ENCODE peak calls at places on chromosomes 2 and 18, in ten cellular contexts. One of them, this sample, is unnamed.

GRCh38 chr18:8217041-8217564 is 392.1 kb upstream of the RAB12 start:
- DNase-seq in foreskin fibroblast: no peak
- DNase-seq in memory B cell: no peak
- DNase-seq in HTR-8/SVneo: no peak
- DNase-seq in stimulated activated naive CD4-positive, alpha-beta T cell: no peak
- DNase-seq in PC-9: no peak
- DNase-seq in H54: no peak
- DNase-seq in heart right ventricle: no peak
- DNase-seq in Kasumi-1: no peak
- DNase-seq in H7: peak; percentile 36
- DNase-seq in this sample: peak; percentile 10

GRCh38 chr2:235217814-235218213 is 266.0 kb downstream of the SH3BP4 start:
- DNase-seq in H7: no peak
- DNase-seq in memory B cell: no peak
- DNase-seq in heart right ventricle: no peak
- DNase-seq in PC-9: no peak
- DNase-seq in Kasumi-1: no peak
- DNase-seq in stimulated activated naive CD4-positive, alpha-beta T cell: no peak
- DNase-seq in H54: no peak
- DNase-seq in foreskin fibroblast: no peak
- DNase-seq in HTR-8/SVneo: no peak
- DNase-seq in this sample: peak; percentile 15

GRCh38 chr18:36833120-36833519 is 4.2 kb downstream of the KIAA1328 start:
- DNase-seq in PC-9: no peak
- DNase-seq in stimulated activated naive CD4-positive, alpha-beta T cell: no peak
- DNase-seq in HTR-8/SVneo: no peak
- DNase-seq in foreskin fibroblast: no peak
- DNase-seq in H54: no peak
- DNase-seq in memory B cell: no peak
- DNase-seq in heart right ventricle: no peak
- DNase-seq in H7: no peak
- DNase-seq in Kasumi-1: no peak
- DNase-seq in this sample: no peak

GRCh38 chr2:101380376-101380775 is 6.9 kb downstream of the CREG2 start:
- DNase-seq in heart right ventricle: peak; percentile 43
- DNase-seq in stimulated activated naive CD4-positive, alpha-beta T cell: no peak
- DNase-seq in Kasumi-1: peak; percentile 30
- DNase-seq in H54: peak; percentile 92
- DNase-seq in memory B cell: no peak
- DNase-seq in PC-9: no peak
- DNase-seq in foreskin fibroblast: peak; percentile 71
- DNase-seq in H7: no peak
- DNase-seq in HTR-8/SVneo: peak; percentile 76
- DNase-seq in this sample: peak; percentile 94

GRCh38 chr18:54740146-54740844 is 88.0 kb upstream of the RAB27B start:
- DNase-seq in H54: no peak
- DNase-seq in H7: no peak
- DNase-seq in heart right ventricle: no peak
- DNase-seq in stimulated activated naive CD4-positive, alpha-beta T cell: no peak
- DNase-seq in PC-9: no peak
- DNase-seq in HTR-8/SVneo: peak; percentile 8
- DNase-seq in foreskin fibroblast: peak; percentile 65
- DNase-seq in memory B cell: no peak
- DNase-seq in Kasumi-1: no peak
- DNase-seq in this sample: peak; percentile 49

GRCh38 chr18:68796936-68797690 is 767 bp upstream of the CCDC102B start:
- DNase-seq in heart right ventricle: peak; percentile 14
- DNase-seq in HTR-8/SVneo: no peak
- DNase-seq in H54: no peak
- DNase-seq in H7: peak; percentile 6
- DNase-seq in memory B cell: no peak
- DNase-seq in stimulated activated naive CD4-positive, alpha-beta T cell: no peak
- DNase-seq in Kasumi-1: no peak
- DNase-seq in foreskin fibroblast: peak; percentile 82
- DNase-seq in PC-9: no peak
- DNase-seq in this sample: peak; percentile 95

GRCh38 chr2:98090951-98091350 is 4.0 kb downstream of the VWA3B start:
- DNase-seq in heart right ventricle: no peak
- DNase-seq in memory B cell: no peak
- DNase-seq in foreskin fibroblast: no peak
- DNase-seq in H7: no peak
- DNase-seq in stimulated activated naive CD4-positive, alpha-beta T cell: no peak
- DNase-seq in H54: no peak
- DNase-seq in HTR-8/SVneo: no peak
- DNase-seq in PC-9: no peak
- DNase-seq in Kasumi-1: no peak
- DNase-seq in this sample: no peak

GRCh38 chr2:173136614-173137013 is 61.0 kb downstream of the MAP3K20 start:
- DNase-seq in stimulated activated naive CD4-positive, alpha-beta T cell: no peak
- DNase-seq in PC-9: no peak
- DNase-seq in memory B cell: no peak
- DNase-seq in heart right ventricle: no peak
- DNase-seq in H7: no peak
- DNase-seq in HTR-8/SVneo: no peak
- DNase-seq in foreskin fibroblast: no peak
- DNase-seq in Kasumi-1: no peak
- DNase-seq in H54: no peak
- DNase-seq in this sample: no peak

GRCh38 chr2:151771599-151772358 is 37.5 kb upstream of the NEB start:
- DNase-seq in memory B cell: peak; percentile 62
- DNase-seq in stimulated activated naive CD4-positive, alpha-beta T cell: no peak
- DNase-seq in H54: no peak
- DNase-seq in foreskin fibroblast: peak; percentile 84
- DNase-seq in Kasumi-1: no peak
- DNase-seq in heart right ventricle: peak; percentile 22
- DNase-seq in H7: no peak
- DNase-seq in PC-9: no peak
- DNase-seq in HTR-8/SVneo: no peak
- DNase-seq in this sample: peak; percentile 34

GRCh38 chr18:4333043-4333442 is 122.1 kb downstream of the DLGAP1 start:
- DNase-seq in stimulated activated naive CD4-positive, alpha-beta T cell: no peak
- DNase-seq in HTR-8/SVneo: no peak
- DNase-seq in foreskin fibroblast: no peak
- DNase-seq in Kasumi-1: no peak
- DNase-seq in H54: no peak
- DNase-seq in PC-9: no peak
- DNase-seq in memory B cell: no peak
- DNase-seq in H7: peak; percentile 18
- DNase-seq in heart right ventricle: no peak
- DNase-seq in this sample: no peak

GRCh38 chr2:71880846-71881610 is 266.6 kb downstream of the CYP26B1 start:
- DNase-seq in stimulated activated naive CD4-positive, alpha-beta T cell: no peak
- DNase-seq in PC-9: peak; percentile 72
- DNase-seq in heart right ventricle: peak; percentile 61
- DNase-seq in foreskin fibroblast: peak; percentile 88
- DNase-seq in HTR-8/SVneo: peak; percentile 89
- DNase-seq in H7: no peak
- DNase-seq in memory B cell: no peak
- DNase-seq in H54: peak; percentile 66
- DNase-seq in Kasumi-1: no peak
- DNase-seq in this sample: peak; percentile 64

GRCh38 chr2:215664847-215665525 is 229.1 kb upstream of the FN1 start:
- DNase-seq in stimulated activated naive CD4-positive, alpha-beta T cell: no peak
- DNase-seq in H54: peak; percentile 49
- DNase-seq in heart right ventricle: no peak
- DNase-seq in HTR-8/SVneo: peak; percentile 70
- DNase-seq in foreskin fibroblast: peak; percentile 96
- DNase-seq in memory B cell: no peak
- DNase-seq in PC-9: peak; percentile 14
- DNase-seq in H7: no peak
- DNase-seq in Kasumi-1: peak; percentile 23
- DNase-seq in this sample: peak; percentile 80

GRCh38 chr2:133456156-133456555 is 112.1 kb downstream of the NCKAP5 start:
- DNase-seq in H7: no peak
- DNase-seq in memory B cell: no peak
- DNase-seq in PC-9: no peak
- DNase-seq in HTR-8/SVneo: no peak
- DNase-seq in foreskin fibroblast: no peak
- DNase-seq in stimulated activated naive CD4-positive, alpha-beta T cell: no peak
- DNase-seq in H54: no peak
- DNase-seq in heart right ventricle: no peak
- DNase-seq in Kasumi-1: no peak
- DNase-seq in this sample: no peak

GRCh38 chr2:234747833-234748559 is 203.8 kb upstream of the SH3BP4 start:
- DNase-seq in stimulated activated naive CD4-positive, alpha-beta T cell: no peak
- DNase-seq in heart right ventricle: no peak
- DNase-seq in H54: no peak
- DNase-seq in Kasumi-1: no peak
- DNase-seq in PC-9: no peak
- DNase-seq in memory B cell: no peak
- DNase-seq in H7: no peak
- DNase-seq in HTR-8/SVneo: no peak
- DNase-seq in foreskin fibroblast: peak; percentile 63
- DNase-seq in this sample: peak; percentile 48

GRCh38 chr2:210198326-210198725 is 26.9 kb downstream of the ACADL start:
- DNase-seq in memory B cell: no peak
- DNase-seq in heart right ventricle: no peak
- DNase-seq in HTR-8/SVneo: no peak
- DNase-seq in stimulated activated naive CD4-positive, alpha-beta T cell: no peak
- DNase-seq in foreskin fibroblast: peak; percentile 60
- DNase-seq in H54: no peak
- DNase-seq in PC-9: no peak
- DNase-seq in Kasumi-1: no peak
- DNase-seq in H7: no peak
- DNase-seq in this sample: peak; percentile 24

GRCh38 chr2:138572318-138572717 is 70.7 kb downstream of the SPOPL start:
- DNase-seq in H54: no peak
- DNase-seq in stimulated activated naive CD4-positive, alpha-beta T cell: no peak
- DNase-seq in foreskin fibroblast: no peak
- DNase-seq in HTR-8/SVneo: no peak
- DNase-seq in Kasumi-1: no peak
- DNase-seq in memory B cell: no peak
- DNase-seq in H7: no peak
- DNase-seq in PC-9: no peak
- DNase-seq in heart right ventricle: no peak
- DNase-seq in this sample: peak; percentile 22

GRCh38 chr2:172574965-172575364 is 19.1 kb downstream of the PDK1 start:
- DNase-seq in PC-9: no peak
- DNase-seq in Kasumi-1: no peak
- DNase-seq in H54: no peak
- DNase-seq in stimulated activated naive CD4-positive, alpha-beta T cell: no peak
- DNase-seq in heart right ventricle: no peak
- DNase-seq in memory B cell: no peak
- DNase-seq in foreskin fibroblast: no peak
- DNase-seq in HTR-8/SVneo: no peak
- DNase-seq in H7: no peak
- DNase-seq in this sample: no peak

GRCh38 chr2:221210686-221211085 is 361.4 kb downstream of the EPHA4 start:
- DNase-seq in H7: no peak
- DNase-seq in Kasumi-1: no peak
- DNase-seq in heart right ventricle: no peak
- DNase-seq in foreskin fibroblast: no peak
- DNase-seq in PC-9: no peak
- DNase-seq in memory B cell: no peak
- DNase-seq in H54: no peak
- DNase-seq in stimulated activated naive CD4-positive, alpha-beta T cell: no peak
- DNase-seq in HTR-8/SVneo: no peak
- DNase-seq in this sample: no peak

GRCh38 chr2:37564356-37564755 is 107.1 kb downstream of the CDC42EP3 start:
- DNase-seq in PC-9: no peak
- DNase-seq in heart right ventricle: no peak
- DNase-seq in foreskin fibroblast: no peak
- DNase-seq in memory B cell: no peak
- DNase-seq in Kasumi-1: no peak
- DNase-seq in stimulated activated naive CD4-positive, alpha-beta T cell: no peak
- DNase-seq in HTR-8/SVneo: no peak
- DNase-seq in H54: no peak
- DNase-seq in H7: no peak
- DNase-seq in this sample: no peak

GRCh38 chr2:120237491-120237902 is 14.3 kb upstream of the TMEM185B start:
- DNase-seq in Kasumi-1: no peak
- DNase-seq in PC-9: peak; percentile 90
- DNase-seq in H7: peak; percentile 53
- DNase-seq in heart right ventricle: no peak
- DNase-seq in H54: peak; percentile 92
- DNase-seq in stimulated activated naive CD4-positive, alpha-beta T cell: no peak
- DNase-seq in memory B cell: no peak
- DNase-seq in HTR-8/SVneo: peak; percentile 65
- DNase-seq in foreskin fibroblast: peak; percentile 92
- DNase-seq in this sample: peak; percentile 57

GRCh38 chr2:107349329-107349728 is 463.4 kb upstream of the ST6GAL2 start:
- DNase-seq in PC-9: no peak
- DNase-seq in heart right ventricle: no peak
- DNase-seq in H7: no peak
- DNase-seq in stimulated activated naive CD4-positive, alpha-beta T cell: no peak
- DNase-seq in memory B cell: no peak
- DNase-seq in Kasumi-1: no peak
- DNase-seq in foreskin fibroblast: no peak
- DNase-seq in HTR-8/SVneo: no peak
- DNase-seq in H54: no peak
- DNase-seq in this sample: no peak

GRCh38 chr2:151241224-151241623 is 20.4 kb downstream of the RBM43 start:
- DNase-seq in HTR-8/SVneo: no peak
- DNase-seq in heart right ventricle: no peak
- DNase-seq in Kasumi-1: no peak
- DNase-seq in foreskin fibroblast: peak; percentile 41
- DNase-seq in PC-9: no peak
- DNase-seq in memory B cell: no peak
- DNase-seq in H54: no peak
- DNase-seq in stimulated activated naive CD4-positive, alpha-beta T cell: no peak
- DNase-seq in H7: no peak
- DNase-seq in this sample: peak; percentile 71

GRCh38 chr2:151947524-151948165 is 119.4 kb upstream of the ARL5A start:
- DNase-seq in heart right ventricle: no peak
- DNase-seq in Kasumi-1: peak; percentile 21
- DNase-seq in HTR-8/SVneo: no peak
- DNase-seq in memory B cell: no peak
- DNase-seq in PC-9: peak; percentile 7
- DNase-seq in stimulated activated naive CD4-positive, alpha-beta T cell: no peak
- DNase-seq in H7: no peak
- DNase-seq in foreskin fibroblast: peak; percentile 9
- DNase-seq in H54: no peak
- DNase-seq in this sample: peak; percentile 8

GRCh38 chr2:41908349-41908748 is 139.5 kb upstream of the PKDCC start:
- DNase-seq in H54: no peak
- DNase-seq in memory B cell: no peak
- DNase-seq in Kasumi-1: no peak
- DNase-seq in stimulated activated naive CD4-positive, alpha-beta T cell: no peak
- DNase-seq in foreskin fibroblast: no peak
- DNase-seq in PC-9: no peak
- DNase-seq in HTR-8/SVneo: no peak
- DNase-seq in H7: no peak
- DNase-seq in heart right ventricle: no peak
- DNase-seq in this sample: no peak

GRCh38 chr2:174327559-174327897 is 7.2 kb upstream of the SP9 start:
- DNase-seq in heart right ventricle: no peak
- DNase-seq in HTR-8/SVneo: no peak
- DNase-seq in Kasumi-1: no peak
- DNase-seq in H54: no peak
- DNase-seq in stimulated activated naive CD4-positive, alpha-beta T cell: no peak
- DNase-seq in H7: no peak
- DNase-seq in foreskin fibroblast: no peak
- DNase-seq in PC-9: no peak
- DNase-seq in memory B cell: no peak
- DNase-seq in this sample: no peak

GRCh38 chr18:63131106-63131943 is 188.2 kb downstream of the BCL2 start:
- DNase-seq in heart right ventricle: no peak
- DNase-seq in Kasumi-1: peak; percentile 46
- DNase-seq in foreskin fibroblast: peak; percentile 78
- DNase-seq in H7: peak; percentile 65
- DNase-seq in H54: peak; percentile 27
- DNase-seq in stimulated activated naive CD4-positive, alpha-beta T cell: peak; percentile 39
- DNase-seq in PC-9: peak; percentile 7
- DNase-seq in HTR-8/SVneo: peak; percentile 31
- DNase-seq in memory B cell: peak; percentile 63
- DNase-seq in this sample: peak; percentile 77

GRCh38 chr2:20172273-20173052 is 52.5 kb downstream of the SDC1 start:
- DNase-seq in H7: peak; percentile 77
- DNase-seq in stimulated activated naive CD4-positive, alpha-beta T cell: no peak
- DNase-seq in foreskin fibroblast: no peak
- DNase-seq in HTR-8/SVneo: no peak
- DNase-seq in memory B cell: no peak
- DNase-seq in H54: no peak
- DNase-seq in PC-9: no peak
- DNase-seq in Kasumi-1: no peak
- DNase-seq in heart right ventricle: no peak
- DNase-seq in this sample: no peak

GRCh38 chr18:48854780-48855179 is 96.0 kb downstream of the SMAD7 start:
- DNase-seq in H7: no peak
- DNase-seq in stimulated activated naive CD4-positive, alpha-beta T cell: no peak
- DNase-seq in PC-9: no peak
- DNase-seq in HTR-8/SVneo: no peak
- DNase-seq in Kasumi-1: no peak
- DNase-seq in heart right ventricle: no peak
- DNase-seq in foreskin fibroblast: no peak
- DNase-seq in H54: no peak
- DNase-seq in memory B cell: no peak
- DNase-seq in this sample: no peak

This sample was measured in cardiac fibroblast.